ENCODE peak calls at places on chromosomes 5 and 9, in six cellular contexts. P is Peyer's patch, E is spleen, O is H1, G is cardiac fibroblast, L is cardiac muscle cell. T is an unnamed sample.

GRCh38 chr9:2622361-2623045 is 916 bp downstream of the VLDLR start:
- DNase-seq in G (peak; percentile 22), L (peak; percentile 52), P (peak; percentile 54), O (peak; percentile 55), E (peak; percentile 80), T (no peak)

GRCh38 chr5:173025651-173026050 is 30.5 kb upstream of the CREBRF start:
- DNase-seq in O (no peak), P (no peak), L (no peak), E (no peak), G (peak; percentile 26), T (no peak)

GRCh38 chr5:175797521-175798038 is 73.8 kb upstream of the CPLX2 start:
- DNase-seq in O (peak; percentile 70), L (no peak), E (no peak), G (no peak), P (no peak), T (no peak)

GRCh38 chr9:2170737-2171136 is 155.6 kb downstream of the SMARCA2 start:
- DNase-seq in L (no peak), G (no peak), E (no peak), O (no peak), P (no peak), T (no peak)

GRCh38 chr9:112043423-112043822 is 131.7 kb downstream of the SUSD1 start:
- DNase-seq in G (no peak), P (no peak), E (no peak), O (no peak), L (no peak), T (no peak)

GRCh38 chr5:41843456-41844112 is 26.6 kb downstream of the OXCT1 start:
- DNase-seq in P (no peak), L (peak; percentile 84), E (no peak), O (no peak), G (peak; percentile 83), T (peak; percentile 27)

GRCh38 chr9:96256800-96257199 is 45.2 kb downstream of the HSD17B3 start:
- DNase-seq in L (peak; percentile 28), E (no peak), G (no peak), O (no peak), P (no peak), T (no peak)

GRCh38 chr5:147880461-147880860 is 1.9 kb downstream of the SCGB3A2 start:
- DNase-seq in O (no peak), E (no peak), G (no peak), L (no peak), P (no peak), T (no peak)

GRCh38 chr9:92613268-92614122 is 56.4 kb downstream of the IPPK start:
- DNase-seq in P (no peak), O (no peak), L (no peak), E (no peak), G (no peak), T (no peak)

GRCh38 chr5:1511651-1512540 is 11.9 kb downstream of the LPCAT1 start:
- DNase-seq in P (peak; percentile 45), E (peak; percentile 74), O (peak; percentile 45), L (peak; percentile 25), G (peak; percentile 46), T (no peak)

GRCh38 chr9:70510157-70510770 is 95.8 kb upstream of the KLF9 start:
- DNase-seq in E (peak; percentile 69), P (peak; percentile 62), G (peak; percentile 46), O (peak; percentile 76), L (peak; percentile 38), T (no peak)

GRCh38 chr5:131530706-131531331 is 104.2 kb downstream of the RAPGEF6 start:
- DNase-seq in P (no peak), G (peak; percentile 25), L (no peak), O (no peak), E (no peak), T (no peak)

GRCh38 chr5:92544567-92544966 is 1036.5 kb downstream of the NR2F1-AS1 start:
- DNase-seq in L (peak; percentile 66), G (peak; percentile 48), O (no peak), P (no peak), E (no peak), T (no peak)

GRCh38 chr9:132784286-132784820 is 93.7 kb downstream of the AK8 start:
- DNase-seq in L (no peak), E (no peak), O (no peak), G (no peak), P (no peak), T (no peak)

GRCh38 chr9:132782106-132782505 is 96.0 kb downstream of the AK8 start:
- DNase-seq in L (no peak), E (no peak), O (no peak), G (no peak), P (no peak), T (no peak)

GRCh38 chr9:132780230-132781007 is 97.7 kb downstream of the AK8 start:
- DNase-seq in E (no peak), G (no peak), P (no peak), O (peak; percentile 37), L (no peak), T (no peak)

GRCh38 chr9:132787748-132788159 is 90.3 kb downstream of the AK8 start:
- DNase-seq in G (no peak), L (no peak), O (no peak), E (no peak), P (no peak), T (no peak)

DNA sequence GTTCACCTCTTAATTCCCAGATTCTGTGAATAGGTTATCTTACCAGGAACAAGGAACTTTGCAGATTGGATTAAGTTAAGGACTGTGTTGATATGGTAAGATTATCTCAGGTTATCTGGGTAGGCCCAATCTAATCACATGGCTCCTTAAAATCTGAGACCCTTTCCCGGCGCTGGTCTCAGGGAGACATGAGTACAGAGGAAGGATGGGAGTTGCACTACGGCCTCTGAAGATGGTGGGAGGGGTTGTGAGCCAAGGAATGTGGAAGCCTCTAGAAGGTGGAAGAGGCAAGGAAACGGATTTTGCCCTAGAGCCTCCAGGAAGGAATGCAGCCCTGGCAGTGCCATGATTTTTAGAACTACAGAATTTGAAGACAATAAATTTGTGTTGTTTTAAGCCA is 95.1 kb downstream of the AK8 start:
- DNase-seq in O (no peak), P (no peak), G (no peak), L (no peak), E (no peak), T (no peak)
- H3K4me3 ChIP-seq in O (no peak overlapping the region), P (no peak overlapping the region), G (no peak overlapping the region), L (no peak overlapping the region), E (no peak overlapping the region), T (no peak overlapping the region)

GRCh38 chr5:179260324-179261070 is 84.8 kb downstream of the ADAMTS2 start:
- DNase-seq in O (peak; percentile 31), P (peak; percentile 25), G (no peak), L (no peak), E (peak; percentile 54), T (no peak)

GRCh38 chr5:179259731-179260323 is 85.4 kb downstream of the ADAMTS2 start:
- DNase-seq in O (peak; percentile 39), E (peak; percentile 60), L (no peak), P (peak; percentile 37), G (no peak), T (no peak)

GRCh38 chr5:179263391-179264052 is 81.7 kb downstream of the ADAMTS2 start:
- DNase-seq in E (no peak), O (peak; percentile 36), G (no peak), L (no peak), P (peak; percentile 35), T (no peak)

GRCh38 chr5:179262126-179262920 is 82.9 kb downstream of the ADAMTS2 start:
- DNase-seq in L (no peak), E (peak; percentile 73), G (no peak), O (peak; percentile 34), P (peak; percentile 34), T (no peak)

DNA sequence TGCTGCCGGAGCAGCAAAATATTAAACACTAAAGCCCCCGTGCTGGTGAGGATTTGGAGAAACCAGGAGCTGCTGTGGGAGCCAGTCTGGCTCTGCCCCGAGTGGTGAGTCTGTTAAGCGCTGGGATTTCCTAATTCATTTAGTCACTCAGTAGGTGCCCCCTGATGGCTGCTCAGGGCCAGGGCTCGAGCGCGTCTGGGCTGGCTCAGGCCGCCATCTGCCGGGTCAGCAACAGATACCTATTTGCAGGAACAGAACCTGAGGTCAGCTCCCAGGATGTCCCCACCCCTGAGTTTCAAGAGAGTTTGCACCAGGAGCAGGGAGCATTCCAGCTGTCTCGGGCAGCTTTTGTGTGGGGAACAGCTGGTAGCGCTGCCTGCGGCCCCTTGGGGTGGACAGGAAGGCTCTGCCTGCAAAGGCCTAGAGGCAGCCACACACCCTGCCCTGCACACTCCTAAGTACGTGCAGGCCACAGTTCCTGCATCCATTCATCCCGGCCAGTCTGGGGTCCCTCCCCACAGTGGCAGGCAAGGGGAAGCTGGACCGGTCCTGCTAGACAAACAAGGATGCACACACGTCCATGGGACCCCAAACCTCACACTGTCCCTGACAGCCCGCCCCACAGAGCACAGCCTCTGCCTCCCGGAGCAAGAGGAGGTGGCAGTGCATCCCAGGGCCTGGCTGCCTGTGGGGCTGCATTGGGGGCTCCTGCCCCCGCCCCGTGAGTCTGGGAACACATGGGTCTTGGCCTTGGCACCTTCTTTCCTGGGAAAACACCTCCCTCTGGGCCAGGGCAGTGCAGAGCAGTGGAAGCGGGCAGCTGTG is 83.7 kb downstream of the ADAMTS2 start:
- DNase-seq in P (peak; percentile 33), L (peak; percentile 49), O (peak; percentile 81), G (no peak), E (peak; percentile 74), T (no peak)
- TF ChIP-seq CTCF in P (no peak), L (peak; percentile 32), O (no peak), G (peak; percentile 23), E (no peak), T (no peak)

GRCh38 chr9:104993291-104993963 is 65.5 kb upstream of the ABCA1 start:
- DNase-seq in G (peak; percentile 72), E (peak; percentile 81), O (peak; percentile 80), L (peak; percentile 91), P (peak; percentile 52), T (no peak)

GRCh38 chr9:104991144-104991953 is 63.4 kb upstream of the ABCA1 start:
- DNase-seq in E (peak; percentile 98), P (peak; percentile 87), L (peak; percentile 93), O (peak; percentile 85), G (peak; percentile 85), T (peak; percentile 63)

GRCh38 chr9:104997536-104997935 is 69.6 kb upstream of the ABCA1 start:
- DNase-seq in O (no peak), G (peak; percentile 55), P (no peak), L (no peak), E (no peak), T (no peak)

GRCh38 chr9:104988539-104988938 is 60.6 kb upstream of the ABCA1 start:
- DNase-seq in E (no peak), L (peak; percentile 20), P (no peak), G (peak; percentile 47), O (no peak), T (no peak)

DNA sequence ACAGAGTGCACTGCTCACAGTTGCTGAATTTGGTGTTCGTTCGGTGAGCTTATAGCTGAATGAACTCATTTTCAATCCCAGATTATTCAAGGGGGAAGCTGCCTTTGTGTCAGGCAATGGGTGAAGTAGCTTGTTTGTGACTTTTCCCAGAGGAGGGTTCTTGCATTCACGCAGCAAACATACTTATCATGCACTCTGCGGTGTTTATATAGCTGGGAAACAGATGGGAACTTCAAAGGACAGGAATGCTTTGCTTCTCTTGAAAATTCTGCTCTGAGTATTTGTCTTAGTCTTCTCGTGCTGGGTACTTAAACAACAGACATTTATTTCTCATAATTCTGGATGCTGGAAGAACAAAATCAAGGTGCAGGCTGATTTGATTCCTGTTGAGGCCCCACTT is 64.7 kb upstream of the ABCA1 start:
- DNase-seq in O (no peak), L (peak; percentile 53), P (no peak), G (peak; percentile 64), E (no peak), T (no peak)
- H3K4me3 ChIP-seq in O (peak overlapping the region; percentile 53), L (no peak overlapping the region), P (no peak overlapping the region), G (no peak overlapping the region), E (no peak overlapping the region), T (no peak overlapping the region)

GRCh38 chr5:8327016-8327415 is 458.1 kb downstream of the MTRR start:
- DNase-seq in E (no peak), O (no peak), P (no peak), G (no peak), L (no peak), T (no peak)
- TF ChIP-seq CTCF in E (no peak), O (no peak), P (no peak), G (no peak), L (no peak), T (no peak)

GRCh38 chr5:150801117-150801927 is 22.8 kb downstream of the SMIM3 start:
- DNase-seq in L (peak; percentile 87), O (peak; percentile 75), E (no peak), P (no peak), G (peak; percentile 85), T (no peak)
- H3K4me3 ChIP-seq in L (peak overlapping the region; percentile 30), O (peak overlapping the region; percentile 60), E (no peak overlapping the region), P (no peak overlapping the region), G (peak overlapping the region; percentile 3), T (no peak overlapping the region)

T was measured in GM12864.